ENCODE peak calls at places on chromosomes 5 and 9, in five cellular contexts. L is mesenchymal stem cell, G is neuronal stem cell, H is IMR-90, W is H9. V is an unnamed sample.

GRCh38 chr9:130681769-130682489 is 11.7 kb upstream of the EXOSC2 start:
- DNase-seq in L (no peak), G (no peak), H (no peak), W (peak), V (no peak)

GRCh38 chr5:87403409-87403808 is 9.3 kb downstream of the CCNH start:
- DNase-seq in L (peak), G (no peak), H (no peak), W (no peak), V (no peak)

GRCh38 chr5:128695791-128696520 is 157.9 kb upstream of the FBN2 start:
- DNase-seq in L (peak), G (no peak), H (peak), W (peak), V (no peak)

GRCh38 chr9:77016111-77016525 is 3.3 kb upstream of the FOXB2 start:
- DNase-seq in L (no peak), G (peak), H (no peak), W (peak), V (no peak)

GRCh38 chr5:33146916-33147315 is 293.8 kb upstream of the TARS1 start:
- DNase-seq in L (peak), G (no peak), H (peak), W (no peak), V (no peak)

GRCh38 chr5:15757635-15758034 is 257.7 kb downstream of the FBXL7 start:
- DNase-seq in L (no peak), G (no peak), H (no peak), W (no peak), V (no peak)

GRCh38 chr5:157271740-157272271 is 5.9 kb downstream of the CYFIP2 start:
- DNase-seq in L (no peak), G (no peak), H (no peak), W (no peak), V (peak)

GRCh38 chr9:122464633-122465567 is 12.8 kb downstream of the OR1J1 start:
- DNase-seq in L (peak), G (peak), H (peak), W (peak), V (peak)

GRCh38 chr5:171432076-171432475 is 12.6 kb downstream of the FGF18 start:
- DNase-seq in L (no peak), G (no peak), H (no peak), W (no peak), V (no peak)

GRCh38 chr9:125142560-125143376 is 560 bp downstream of the SCAI start:
- DNase-seq in L (no peak), G (no peak), H (no peak), W (peak), V (no peak)

GRCh38 chr5:15027764-15028163 is 156.2 kb upstream of the ANKH start:
- DNase-seq in L (no peak), G (no peak), H (no peak), W (no peak), V (peak)

GRCh38 chr9:4382722-4383317 is 83.0 kb upstream of the GLIS3 start:
- DNase-seq in L (peak), G (peak), H (peak), W (no peak), V (peak)

GRCh38 chr5:6837519-6838110 is 124.4 kb downstream of the TENT4A start:
- DNase-seq in L (no peak), G (no peak), H (no peak), W (no peak), V (no peak)

GRCh38 chr5:42842860-42843641 is 31.4 kb upstream of the SELENOP start:
- DNase-seq in L (peak), G (no peak), H (no peak), W (no peak), V (peak)

DNA sequence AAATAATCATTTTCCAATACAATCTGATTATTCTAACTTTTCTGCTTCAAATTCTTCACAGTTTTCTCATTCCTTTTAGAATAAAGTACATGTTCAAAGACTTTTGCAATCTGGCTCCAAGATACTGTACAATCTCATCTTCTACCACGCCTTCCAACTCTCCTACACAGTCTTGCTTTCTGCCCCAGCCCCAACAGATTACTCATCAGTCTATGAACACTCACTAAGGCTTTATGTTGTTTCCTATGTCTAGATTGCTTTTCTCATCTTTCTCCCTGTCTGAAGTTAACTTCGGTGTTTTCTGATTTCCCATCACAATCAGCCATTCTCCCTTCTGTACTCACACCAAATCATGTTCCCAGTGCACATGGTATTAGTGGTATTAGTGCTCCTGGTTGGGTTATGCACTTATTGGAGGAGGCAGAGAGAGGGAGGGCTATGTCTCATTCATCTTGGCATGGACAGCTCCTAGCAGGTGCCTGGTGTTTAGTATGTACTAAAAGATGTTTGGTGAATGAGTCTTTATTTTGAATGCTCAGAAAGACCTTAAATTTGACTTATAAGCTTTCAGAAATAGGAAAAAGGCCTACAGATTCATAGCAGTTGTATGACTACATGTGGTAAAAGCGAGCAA is 43.9 kb upstream of the ZNF608 start:
- DNase-seq in L (peak), G (no peak), H (peak), W (no peak), V (no peak)
- H4K8ac ChIP-seq in L (no peak), G (no peak), H (no peak), W (no peak), V (no peak)

GRCh38 chr5:54942064-54942778 is 43.2 kb downstream of the ESM1 start:
- DNase-seq in L (no peak), G (no peak), H (no peak), W (no peak), V (no peak)
- H3K4ac ChIP-seq in L (no peak), G (no peak), H (no peak), W (no peak), V (no peak)

DNA sequence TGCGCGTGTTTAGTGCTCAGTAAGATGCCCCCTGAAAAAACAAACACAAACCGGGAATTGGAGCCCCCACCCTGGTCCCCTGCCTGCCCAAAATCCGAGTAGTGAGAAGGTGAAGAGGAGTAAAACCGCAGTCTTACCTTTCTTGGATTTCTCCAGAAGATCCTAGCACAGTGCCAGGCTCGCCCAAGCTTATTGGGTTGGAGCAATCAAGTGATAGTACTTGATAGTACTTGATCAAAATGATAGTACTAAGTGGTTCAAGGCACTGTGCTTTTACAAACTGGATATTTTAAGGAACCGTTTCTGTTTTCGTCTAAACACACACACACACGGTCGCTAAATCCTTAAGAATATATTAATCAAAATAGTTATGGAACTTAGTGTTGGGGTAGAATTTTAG is 2.8 kb upstream of the TRAF1 start:
- DNase-seq in L (no peak), G (no peak), H (no peak), W (no peak), V (no peak)
- H4K8ac ChIP-seq in L (peak), G (peak), H (peak), W (no peak), V (peak)

DNA sequence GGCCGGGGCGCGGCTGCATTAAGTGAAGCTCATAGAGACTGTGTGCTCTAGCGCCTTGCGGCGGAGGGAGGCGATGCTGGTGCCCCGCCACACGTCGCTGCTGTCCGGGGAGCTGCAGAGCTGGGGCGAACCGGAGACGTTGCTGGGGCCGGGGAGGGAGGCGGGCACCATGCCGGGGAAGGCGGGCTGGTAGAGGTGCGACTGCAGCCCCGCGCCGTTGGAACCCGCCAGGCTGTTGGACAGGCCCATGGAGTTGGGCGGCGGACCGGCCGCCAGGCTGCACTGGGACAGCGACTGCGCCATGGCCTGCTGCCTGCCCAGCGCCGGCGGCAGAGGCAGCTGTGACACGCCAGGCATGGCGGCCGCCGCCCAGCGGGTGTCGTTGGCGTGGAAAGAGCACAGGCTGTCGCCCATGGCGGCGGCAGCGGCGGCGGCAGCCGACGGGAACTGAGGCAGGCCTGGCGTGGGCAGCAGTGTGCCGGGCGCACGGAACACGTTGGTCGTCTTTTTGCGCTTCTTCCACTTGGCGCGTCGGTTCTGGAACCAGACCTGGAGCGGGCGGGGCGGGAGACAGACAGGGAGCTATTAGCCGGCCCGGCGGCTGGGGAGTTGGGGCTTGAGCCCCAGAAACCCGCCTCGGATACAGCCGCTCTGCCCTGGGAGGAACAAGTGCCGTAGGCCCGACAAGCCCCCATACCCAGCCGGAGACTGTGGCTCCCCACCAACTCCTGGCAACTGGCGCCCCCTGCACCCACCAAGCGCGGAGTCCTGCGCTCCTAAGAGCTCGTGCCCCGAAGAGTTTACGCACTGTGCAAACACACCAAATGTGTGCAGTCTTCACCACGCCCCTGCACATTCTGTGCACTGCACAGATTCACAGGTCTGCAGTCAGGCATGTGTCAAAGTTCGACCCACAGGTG is 8.0 kb downstream of the OTP start:
- DNase-seq in L (peak), G (no peak), H (no peak), W (peak), V (peak)
- H3K4ac ChIP-seq in L (no peak), G (peak), H (no peak), W (no peak), V (no peak)

DNA sequence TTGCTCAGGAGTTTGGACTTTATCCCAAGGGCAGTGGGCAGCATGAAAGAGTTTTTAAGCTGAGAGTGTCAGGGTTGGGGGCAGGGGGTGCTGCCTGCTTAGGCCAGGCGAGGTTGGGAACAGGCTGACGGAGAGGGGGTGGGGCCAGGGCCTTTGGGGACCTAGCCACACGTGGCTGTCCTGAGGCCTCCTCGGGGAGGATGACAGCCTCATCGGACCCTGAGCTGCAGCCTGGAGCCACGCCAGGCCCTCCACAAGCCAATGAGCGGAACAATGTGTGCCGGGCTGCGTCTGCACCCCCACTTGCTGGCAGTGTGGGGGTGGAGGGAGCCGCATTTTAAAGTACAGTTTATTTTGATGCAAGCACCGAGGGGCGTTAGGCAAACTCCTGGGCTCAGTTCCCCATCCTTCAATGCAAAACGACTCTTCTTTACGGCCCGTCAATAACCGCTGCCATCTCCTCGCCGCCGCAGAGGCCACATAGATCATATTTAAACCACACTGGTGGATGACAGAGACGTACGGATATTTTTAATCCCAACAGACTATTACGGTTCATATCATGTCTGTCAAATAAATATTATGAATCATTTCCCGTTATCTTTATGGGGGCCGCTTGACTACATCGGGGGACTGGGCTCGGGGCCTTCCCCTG is 5.2 kb upstream of the RXRA start:
- DNase-seq in L (no peak), G (no peak), H (no peak), W (no peak), V (no peak)
- H4K8ac ChIP-seq in L (peak), G (no peak), H (no peak), W (no peak), V (no peak)

GRCh38 chr5:107223066-107223465 is 447.7 kb downstream of the EFNA5 start:
- DNase-seq in L (no peak), G (no peak), H (no peak), W (no peak), V (no peak)
- H3K4ac ChIP-seq in L (no peak), G (no peak), H (no peak), W (no peak), V (no peak)

GRCh38 chr9:109476781-109477268 is 21.3 kb downstream of the PTPN3 start:
- DNase-seq in L (no peak), G (no peak), H (no peak), W (no peak), V (no peak)
- H4K8ac ChIP-seq in L (no peak), G (no peak), H (no peak), W (no peak), V (no peak)

GRCh38 chr9:109118802-109119438 is 827 bp downstream of the TMEM245 start:
- DNase-seq in L (peak), G (peak), H (peak), W (peak), V (no peak)

GRCh38 chr9:109121218-109121796 is 1.6 kb upstream of the TMEM245 start:
- DNase-seq in L (no peak), G (no peak), H (no peak), W (no peak), V (no peak)

GRCh38 chr9:109117856-109118801 is 1.6 kb downstream of the TMEM245 start:
- DNase-seq in L (peak), G (no peak), H (peak), W (no peak), V (peak)

GRCh38 chr9:109120204-109120789 is 550 bp upstream of the TMEM245 start:
- DNase-seq in L (no peak), G (no peak), H (no peak), W (no peak), V (peak)

GRCh38 chr9:109119439-109120203 is at the start of gene TMEM245:
- DNase-seq in L (peak), G (peak), H (peak), W (peak), V (peak)
- H3K4ac ChIP-seq in L (peak), G (no peak), H (peak), W (no peak), V (peak)

V was measured in trophoblast cell.